ENCODE peak calls at places on chromosomes 4 and X, in five cellular contexts. L, Q, Y, V and O are unnamed samples.

GRCh38 chrX:11351375-11352295 is 58.4 kb downstream of the AMELX start:
- DNase-seq in L (no peak), Q (peak; percentile 65), Y (peak; percentile 55), V (no peak), O (peak; percentile 78)

GRCh38 chr4:6423575-6423974 is 48.8 kb downstream of the PPP2R2C start:
- DNase-seq in L (no peak), Q (no peak), Y (no peak), V (peak; percentile 74), O (no peak)

GRCh38 chr4:154529737-154530136 is 20.5 kb downstream of the PLRG1 start:
- DNase-seq in L (no peak), Q (no peak), Y (no peak), V (no peak), O (no peak)

GRCh38 chrX:3262906-3263305 is 83.5 kb downstream of the MXRA5 start:
- DNase-seq in L (peak; percentile 30), Q (no peak), Y (peak; percentile 77), V (no peak), O (peak; percentile 79)

GRCh38 chr4:63459329-63459728 is 949.9 kb downstream of the TECRL start:
- DNase-seq in L (no peak), Q (no peak), Y (no peak), V (no peak), O (no peak)

GRCh38 chr4:150078996-150079581 is 844 bp downstream of the DCLK2 start:
- DNase-seq in L (peak; percentile 51), Q (peak; percentile 68), Y (no peak), V (peak; percentile 66), O (no peak)

GRCh38 chrX:18753603-18754002 is 46.2 kb downstream of the PPEF1 start:
- DNase-seq in L (no peak), Q (no peak), Y (no peak), V (no peak), O (no peak)

GRCh38 chrX:154735695-154736393 is 15.0 kb downstream of the GAB3 start:
- DNase-seq in L (no peak), Q (no peak), Y (no peak), V (no peak), O (no peak)

GRCh38 chr4:94271248-94271647 is 63.6 kb downstream of the SMARCAD1 start:
- DNase-seq in L (no peak), Q (no peak), Y (no peak), V (no peak), O (no peak)

GRCh38 chr4:69096111-69096656 is at the start of gene UGT2B7:
- DNase-seq in L (no peak), Q (no peak), Y (no peak), V (no peak), O (no peak)

GRCh38 chr4:40196724-40197281 is at the start of gene RHOH:
- DNase-seq in L (no peak), Q (no peak), Y (no peak), V (peak; percentile 40), O (no peak)

GRCh38 chr4:26860922-26861433 is 337 bp downstream of the STIM2 start:
- DNase-seq in L (peak; percentile 42), Q (peak; percentile 72), Y (no peak), V (peak; percentile 60), O (no peak)

GRCh38 chr4:159540501-159540900 is 437.6 kb downstream of the RAPGEF2 start:
- DNase-seq in L (no peak), Q (no peak), Y (no peak), V (no peak), O (no peak)